ENCODE peak calls at places on chromosomes 11 and 22, in seven cellular contexts. N, C, Z, D, U, I and B are unnamed samples.
A peak's percentile ranks its signal among the peaks of the same experiment; 100 is the strongest.

GRCh38 chr11:20337526-20338154 is 25.9 kb upstream of the HTATIP2 start:
- DNase-seq in N (peak; percentile 20), C (no peak), Z (no peak), D (peak; percentile 53), U (peak; percentile 28), I (peak; percentile 48), B (no peak)

GRCh38 chr11:14927146-14927545 is 35.1 kb upstream of the CYP2R1 start:
- DNase-seq in N (no peak), C (no peak), Z (no peak), D (no peak), U (no peak), I (no peak), B (no peak)

GRCh38 chr11:64747961-64748715 is 4.2 kb upstream of the RASGRP2 start:
- DNase-seq in N (no peak), C (peak; percentile 56), Z (no peak), D (no peak), U (no peak), I (no peak), B (no peak)

GRCh38 chr22:37023743-37024338 is 4.3 kb downstream of the MPST start:
- DNase-seq in N (no peak), C (no peak), Z (no peak), D (no peak), U (no peak), I (no peak), B (no peak)

GRCh38 chr22:40719599-40719998 is 40.3 kb downstream of the MCHR1 start:
- DNase-seq in N (no peak), C (no peak), Z (no peak), D (no peak), U (no peak), I (no peak), B (no peak)

GRCh38 chr11:43927925-43928707 is 14.3 kb upstream of the C11orf96 start:
- DNase-seq in N (no peak), C (no peak), Z (no peak), D (no peak), U (no peak), I (no peak), B (no peak)

GRCh38 chr11:84721561-84721961 is 905.6 kb downstream of the DLG2 start:
- DNase-seq in N (no peak), C (no peak), Z (no peak), D (no peak), U (no peak), I (no peak), B (no peak)

GRCh38 chr22:34588893-34589545 is 476.9 kb upstream of the ISX start:
- DNase-seq in N (no peak), C (no peak), Z (no peak), D (no peak), U (no peak), I (no peak), B (no peak)

GRCh38 chr11:131136476-131136875 is 220.2 kb upstream of the SNX19 start:
- DNase-seq in N (no peak), C (no peak), Z (no peak), D (no peak), U (no peak), I (no peak), B (no peak)